ENCODE peak calls at places on chromosome 9, in six cellular contexts. V is NCI-H69, Z is COR-L47, U is T follicular helper cell, O is PC-3, I is upper lobe of right lung. X is an unnamed sample.

GRCh38 chr9:96420468-96421219 is 2.5 kb upstream of the ZNF367 start:
- DNase-seq in V (peak; percentile 82), Z (no peak), U (no peak), O (peak; percentile 95), I (no peak), X (no peak)

GRCh38 chr9:70119786-70120185 is 76.1 kb downstream of the MAMDC2 start:
- DNase-seq in V (no peak), Z (no peak), U (no peak), O (no peak), I (no peak), X (no peak)

GRCh38 chr9:138098116-138098907 is 220.7 kb downstream of the CACNA1B start:
- DNase-seq in V (no peak), Z (no peak), U (no peak), O (no peak), I (peak; percentile 29), X (no peak)

GRCh38 chr9:121974421-121974820 is 118.7 kb downstream of the TTLL11 start:
- DNase-seq in V (peak; percentile 14), Z (no peak), U (no peak), O (peak; percentile 69), I (no peak), X (no peak)

GRCh38 chr9:95028855-95029219 is 288.7 kb downstream of the FANCC start:
- DNase-seq in V (peak; percentile 77), Z (peak; percentile 18), U (no peak), O (no peak), I (no peak), X (no peak)

GRCh38 chr9:70478963-70479641 is 64.6 kb upstream of the KLF9 start:
- DNase-seq in V (peak; percentile 71), Z (no peak), U (no peak), O (no peak), I (no peak), X (no peak)

GRCh38 chr9:128828267-128828666 is 1.3 kb downstream of the SPOUT1 start:
- DNase-seq in V (no peak), Z (no peak), U (no peak), O (no peak), I (no peak), X (no peak)

GRCh38 chr9:136867917-136868316 is 1.8 kb upstream of the EDF1 start:
- DNase-seq in V (no peak), Z (no peak), U (no peak), O (no peak), I (no peak), X (no peak)

X was measured in chondrocyte.